ENCODE peak calls at places on chromosome 15, in six cellular contexts. N is HCT116, G is astrocyte, W is H9, R is GM23248, H is H1. L is an unnamed sample.
A peak's percentile ranks its signal among the peaks of the same experiment; 100 is the strongest.

GRCh38 chr15:84727429-84727828 is 11.5 kb upstream of the SEC11A start:
- DNase-seq in N (no peak), G (peak; percentile 83), W (no peak), R (no peak), H (no peak), L (no peak)

GRCh38 chr15:93562752-93563151 is 473.7 kb upstream of the RGMA start:
- DNase-seq in N (no peak), G (no peak), W (no peak), R (no peak), H (no peak), L (no peak)

GRCh38 chr15:90580541-90580940 is 50.8 kb downstream of the CRTC3 start:
- DNase-seq in N (no peak), G (no peak), W (no peak), R (no peak), H (no peak), L (no peak)

GRCh38 chr15:66085128-66085527 is 168.4 kb downstream of the MEGF11 start:
- DNase-seq in N (no peak), G (no peak), W (peak; percentile 62), R (no peak), H (no peak), L (peak; percentile 87)

GRCh38 chr15:36428102-36428845 is 151.2 kb upstream of the CDIN1 start:
- DNase-seq in N (peak; percentile 96), G (peak; percentile 100), W (no peak), R (peak; percentile 100), H (peak; percentile 36), L (no peak)

GRCh38 chr15:74955796-74956647 is 550 bp downstream of the RPP25 start:
- DNase-seq in N (no peak), G (peak; percentile 29), W (peak; percentile 78), R (peak; percentile 85), H (no peak), L (peak; percentile 84)

GRCh38 chr15:35078221-35078915 is 6.7 kb downstream of the NANOGP8 start:
- DNase-seq in N (peak; percentile 44), G (peak; percentile 36), W (peak; percentile 63), R (peak; percentile 72), H (no peak), L (peak; percentile 82)

GRCh38 chr15:88920186-88920891 is 7.2 kb upstream of the MFGE8 start:
- DNase-seq in N (no peak), G (peak; percentile 77), W (no peak), R (peak; percentile 72), H (no peak), L (no peak)

GRCh38 chr15:70099966-70100494 is 2.3 kb upstream of the TLE3 start:
- DNase-seq in N (peak; percentile 13), G (no peak), W (no peak), R (peak; percentile 62), H (no peak), L (no peak)

GRCh38 chr15:59751552-59752413 is 62.7 kb upstream of the BNIP2 start:
- DNase-seq in N (peak; percentile 10), G (no peak), W (no peak), R (peak; percentile 11), H (no peak), L (peak; percentile 64)

GRCh38 chr15:66939451-66940023 is 125.9 kb upstream of the SMAD3 start:
- DNase-seq in N (no peak), G (no peak), W (no peak), R (no peak), H (no peak), L (no peak)

GRCh38 chr15:29612701-29613100 is 209.6 kb downstream of the TJP1 start:
- DNase-seq in N (no peak), G (peak; percentile 61), W (no peak), R (peak; percentile 50), H (no peak), L (no peak)

GRCh38 chr15:61050844-61051569 is 178.1 kb downstream of the RORA start:
- DNase-seq in N (no peak), G (no peak), W (no peak), R (peak; percentile 40), H (no peak), L (no peak)

DNA sequence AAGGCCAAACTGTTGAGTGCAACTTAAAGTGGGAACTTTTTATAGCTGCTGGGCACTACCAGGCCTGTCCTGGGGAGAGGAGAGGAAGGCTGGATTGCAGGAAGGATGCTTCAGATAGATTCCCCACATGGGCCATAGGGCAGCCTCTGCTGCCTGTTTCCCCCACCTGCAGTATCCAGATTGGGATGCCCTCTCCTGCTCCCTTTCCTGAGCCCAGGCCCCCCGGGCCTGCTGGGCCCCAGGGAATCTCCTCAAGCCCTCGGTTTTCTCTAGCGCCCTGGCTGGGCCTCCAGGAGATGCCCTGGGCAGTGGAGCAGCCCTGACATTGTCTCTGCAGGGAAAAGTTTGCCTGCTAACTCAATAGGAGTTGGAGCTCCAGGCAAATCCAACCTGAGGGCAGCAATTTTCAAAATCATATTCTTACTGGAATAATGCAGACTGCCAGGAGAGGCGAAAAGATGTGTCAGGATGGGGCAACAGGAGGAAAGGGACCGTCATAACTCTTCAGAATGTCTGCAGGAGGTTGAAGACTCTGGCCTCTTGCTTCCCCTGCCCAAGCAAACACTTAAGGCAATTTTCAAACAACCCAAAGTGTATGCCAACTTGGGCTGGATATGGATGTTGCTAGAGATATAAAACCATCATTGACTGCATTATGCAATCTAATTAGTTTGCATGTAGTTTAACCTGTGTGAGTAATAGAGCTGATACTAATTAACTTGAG is 4.4 kb downstream of the NR2F2 start:
- DNase-seq in N (no peak), G (peak; percentile 16), W (no peak), R (peak; percentile 34), H (no peak), L (no peak)
- H4K20me1 ChIP-seq in N (peaks cover 27% of the 10 kb centered on the region), G (peaks cover 79% of the 10 kb centered on the region), W (no peaks in the 10 kb centered on the region), R (no peaks in the 10 kb centered on the region), H (no peaks in the 10 kb centered on the region), L (no peaks in the 10 kb centered on the region)

GRCh38 chr15:39788108-39788507 is 5.5 kb upstream of the FSIP1 start:
- DNase-seq in N (no peak), G (peak; percentile 43), W (no peak), R (peak; percentile 68), H (no peak), L (no peak)
- H3K4me1 ChIP-seq in N (peaks cover 16% of the 10 kb centered on the region), G (peaks cover 39% of the 10 kb centered on the region), W (peaks cover 23% of the 10 kb centered on the region), R (peaks cover 61% of the 10 kb centered on the region), H (peaks cover 2% of the 10 kb centered on the region), L (peaks cover 12% of the 10 kb centered on the region)

GRCh38 chr15:20271647-20272046 is 270.0 kb downstream of the GOLGA6L6 start:
- DNase-seq in N (no peak), G (no peak), W (no peak), R (no peak), H (no peak), L (no peak)
- H3K9me3 ChIP-seq in N (peaks cover 43% of the 10 kb centered on the region), G (peaks cover 36% of the 10 kb centered on the region), W (peaks cover 97% of the 10 kb centered on the region), R (no peaks in the 10 kb centered on the region), H (peaks cover 51% of the 10 kb centered on the region), L (peaks cover 17% of the 10 kb centered on the region)

DNA sequence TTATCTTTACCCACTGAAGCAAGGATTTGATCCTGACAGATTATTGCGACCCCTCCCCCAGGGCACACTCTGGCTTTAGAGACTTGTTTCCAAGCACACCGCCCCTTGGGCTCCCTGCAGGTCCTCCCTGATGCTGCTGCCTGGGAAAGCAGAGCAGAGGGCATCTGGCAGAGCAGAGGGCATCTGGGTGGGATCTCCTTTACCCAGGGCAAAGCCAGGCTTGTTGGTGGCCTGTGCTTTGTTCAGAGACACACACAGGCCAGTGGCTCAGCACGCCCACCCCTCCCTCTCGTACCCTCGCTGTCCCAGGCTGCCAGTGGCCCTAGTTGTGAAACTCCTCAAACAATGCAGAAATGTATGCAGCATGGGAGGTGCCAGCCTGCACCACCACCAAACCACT is 4.8 kb downstream of the KLF13 start:
- DNase-seq in N (no peak), G (no peak), W (no peak), R (no peak), H (no peak), L (no peak)
- H4K20me1 ChIP-seq in N (no peaks in the 10 kb centered on the region), G (peaks cover 73% of the 10 kb centered on the region), W (no peaks in the 10 kb centered on the region), R (no peaks in the 10 kb centered on the region), H (peaks cover 34% of the 10 kb centered on the region), L (peaks cover 36% of the 10 kb centered on the region)

DNA sequence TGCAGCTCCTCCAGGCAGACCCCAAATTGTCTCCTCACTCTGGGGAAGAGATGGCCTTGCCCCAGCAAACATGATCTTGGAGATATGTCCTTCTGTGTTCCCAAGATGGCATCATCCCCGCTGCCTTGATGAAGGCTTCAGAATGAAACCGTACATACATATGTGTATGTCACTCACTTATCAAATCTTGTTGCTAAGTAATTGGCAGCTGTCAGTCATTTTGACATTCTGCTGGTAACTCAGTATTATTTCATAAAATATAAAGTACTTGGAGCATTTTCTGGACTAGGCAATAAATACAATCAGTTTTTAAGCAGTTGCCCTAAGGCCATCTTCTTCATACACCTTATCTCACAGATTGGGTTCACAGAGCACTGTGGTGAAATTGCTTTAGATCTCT is 62.4 kb downstream of the ARNT2 start:
- DNase-seq in N (no peak), G (no peak), W (no peak), R (no peak), H (no peak), L (no peak)
- H3K4me1 ChIP-seq in N (no peaks in the 10 kb centered on the region), G (peaks cover 34% of the 10 kb centered on the region), W (peaks cover under 1% of the 10 kb centered on the region), R (no peaks in the 10 kb centered on the region), H (no peaks in the 10 kb centered on the region), L (no peaks in the 10 kb centered on the region)

L was measured in Karpas-422.